ENCODE peak calls at places on chromosomes 5 and 9, in nine cellular contexts. One of them, this sample, is unnamed.

GRCh38 chr9:116002181-116002580 is 151.4 kb upstream of the PAPPA start:
- DNase-seq in fibroblast of the conjunctiva: no peak
- DNase-seq in HTR-8/SVneo: no peak
- DNase-seq in HCEC 1CT: no peak
- DNase-seq in retina: no peak
- DNase-seq in fibroblast of pulmonary artery: no peak
- DNase-seq in IMR-90: no peak
- DNase-seq in NCI-H1092 treated with DMSO at 0.1 percent for 48 hours: no peak
- DNase-seq in hepatocyte: no peak
- DNase-seq in this sample: no peak

GRCh38 chr5:15719784-15720183 is 219.8 kb downstream of the FBXL7 start:
- DNase-seq in HTR-8/SVneo: no peak
- DNase-seq in IMR-90: no peak
- DNase-seq in hepatocyte: no peak
- DNase-seq in retina: no peak
- DNase-seq in fibroblast of pulmonary artery: peak
- DNase-seq in HCEC 1CT: no peak
- DNase-seq in NCI-H1092 treated with DMSO at 0.1 percent for 48 hours: no peak
- DNase-seq in fibroblast of the conjunctiva: no peak
- DNase-seq in this sample: no peak

GRCh38 chr5:141493500-141494422 is 4.9 kb downstream of the PCDHGC5 start:
- DNase-seq in fibroblast of pulmonary artery: peak
- DNase-seq in NCI-H1092 treated with DMSO at 0.1 percent for 48 hours: no peak
- DNase-seq in hepatocyte: no peak
- DNase-seq in retina: peak
- DNase-seq in IMR-90: peak
- DNase-seq in HTR-8/SVneo: no peak
- DNase-seq in HCEC 1CT: no peak
- DNase-seq in fibroblast of the conjunctiva: no peak
- DNase-seq in this sample: no peak

GRCh38 chr5:33997331-33997983 is 10.4 kb downstream of the AMACR start:
- DNase-seq in hepatocyte: peak
- DNase-seq in fibroblast of pulmonary artery: peak
- DNase-seq in IMR-90: peak
- DNase-seq in fibroblast of the conjunctiva: peak
- DNase-seq in HTR-8/SVneo: peak
- DNase-seq in HCEC 1CT: peak
- DNase-seq in retina: peak
- DNase-seq in NCI-H1092 treated with DMSO at 0.1 percent for 48 hours: peak
- DNase-seq in this sample: peak

GRCh38 chr9:137021979-137022619 is 5.9 kb downstream of the ABCA2 start:
- DNase-seq in HTR-8/SVneo: peak
- DNase-seq in fibroblast of pulmonary artery: peak
- DNase-seq in IMR-90: peak
- DNase-seq in retina: no peak
- DNase-seq in HCEC 1CT: peak
- DNase-seq in NCI-H1092 treated with DMSO at 0.1 percent for 48 hours: no peak
- DNase-seq in fibroblast of the conjunctiva: peak
- DNase-seq in hepatocyte: peak
- DNase-seq in this sample: no peak

GRCh38 chr5:144812770-144813169 is 642.1 kb downstream of the KCTD16 start:
- DNase-seq in retina: no peak
- DNase-seq in IMR-90: peak
- DNase-seq in NCI-H1092 treated with DMSO at 0.1 percent for 48 hours: no peak
- DNase-seq in HCEC 1CT: peak
- DNase-seq in fibroblast of pulmonary artery: peak
- DNase-seq in hepatocyte: peak
- DNase-seq in HTR-8/SVneo: peak
- DNase-seq in fibroblast of the conjunctiva: peak
- DNase-seq in this sample: no peak

GRCh38 chr5:92559743-92560142 is 1021.3 kb downstream of the NR2F1-AS1 start:
- DNase-seq in IMR-90: peak
- DNase-seq in retina: no peak
- DNase-seq in fibroblast of pulmonary artery: no peak
- DNase-seq in HCEC 1CT: peak
- DNase-seq in hepatocyte: no peak
- DNase-seq in HTR-8/SVneo: no peak
- DNase-seq in fibroblast of the conjunctiva: peak
- DNase-seq in NCI-H1092 treated with DMSO at 0.1 percent for 48 hours: no peak
- DNase-seq in this sample: no peak

GRCh38 chr9:130995399-130995941 is 13.5 kb upstream of the LAMC3 start:
- DNase-seq in fibroblast of the conjunctiva: peak
- DNase-seq in hepatocyte: peak
- DNase-seq in NCI-H1092 treated with DMSO at 0.1 percent for 48 hours: no peak
- DNase-seq in IMR-90: peak
- DNase-seq in fibroblast of pulmonary artery: peak
- DNase-seq in HTR-8/SVneo: peak
- DNase-seq in retina: peak
- DNase-seq in HCEC 1CT: no peak
- DNase-seq in this sample: no peak

GRCh38 chr5:133041910-133042309 is 9.9 kb upstream of the HSPA4 start:
- DNase-seq in fibroblast of the conjunctiva: peak
- DNase-seq in HCEC 1CT: peak
- DNase-seq in fibroblast of pulmonary artery: peak
- DNase-seq in hepatocyte: no peak
- DNase-seq in HTR-8/SVneo: no peak
- DNase-seq in IMR-90: peak
- DNase-seq in retina: no peak
- DNase-seq in NCI-H1092 treated with DMSO at 0.1 percent for 48 hours: no peak
- DNase-seq in this sample: no peak

GRCh38 chr5:177311361-177311722 is 356 bp downstream of the MXD3 start:
- DNase-seq in HTR-8/SVneo: no peak
- DNase-seq in IMR-90: no peak
- DNase-seq in hepatocyte: no peak
- DNase-seq in fibroblast of pulmonary artery: no peak
- DNase-seq in retina: peak
- DNase-seq in fibroblast of the conjunctiva: no peak
- DNase-seq in HCEC 1CT: no peak
- DNase-seq in NCI-H1092 treated with DMSO at 0.1 percent for 48 hours: no peak
- DNase-seq in this sample: no peak

GRCh38 chr9:14170973-14171596 is 142.9 kb downstream of the NFIB start:
- DNase-seq in fibroblast of the conjunctiva: no peak
- DNase-seq in fibroblast of pulmonary artery: peak
- DNase-seq in HTR-8/SVneo: peak
- DNase-seq in IMR-90: peak
- DNase-seq in retina: no peak
- DNase-seq in hepatocyte: no peak
- DNase-seq in HCEC 1CT: peak
- DNase-seq in NCI-H1092 treated with DMSO at 0.1 percent for 48 hours: no peak
- DNase-seq in this sample: no peak

GRCh38 chr9:132094314-132094791 is 14.7 kb upstream of the MED27 start:
- DNase-seq in fibroblast of pulmonary artery: peak
- DNase-seq in HTR-8/SVneo: no peak
- DNase-seq in retina: no peak
- DNase-seq in IMR-90: peak
- DNase-seq in HCEC 1CT: peak
- DNase-seq in NCI-H1092 treated with DMSO at 0.1 percent for 48 hours: no peak
- DNase-seq in hepatocyte: no peak
- DNase-seq in fibroblast of the conjunctiva: peak
- DNase-seq in this sample: no peak

GRCh38 chr5:54803381-54804025 is 181.9 kb downstream of the ESM1 start:
- DNase-seq in fibroblast of pulmonary artery: peak
- DNase-seq in hepatocyte: no peak
- DNase-seq in NCI-H1092 treated with DMSO at 0.1 percent for 48 hours: no peak
- DNase-seq in HTR-8/SVneo: no peak
- DNase-seq in HCEC 1CT: no peak
- DNase-seq in IMR-90: no peak
- DNase-seq in fibroblast of the conjunctiva: no peak
- DNase-seq in retina: no peak
- DNase-seq in this sample: no peak

GRCh38 chr9:26656003-26656940 is 236.3 kb downstream of the CAAP1 start:
- DNase-seq in HCEC 1CT: peak
- DNase-seq in HTR-8/SVneo: peak
- DNase-seq in fibroblast of the conjunctiva: no peak
- DNase-seq in retina: peak
- DNase-seq in IMR-90: peak
- DNase-seq in hepatocyte: peak
- DNase-seq in fibroblast of pulmonary artery: peak
- DNase-seq in NCI-H1092 treated with DMSO at 0.1 percent for 48 hours: peak
- DNase-seq in this sample: no peak

GRCh38 chr9:106954562-106954961 is 91.6 kb downstream of the ZNF462 start:
- DNase-seq in fibroblast of the conjunctiva: no peak
- DNase-seq in NCI-H1092 treated with DMSO at 0.1 percent for 48 hours: no peak
- DNase-seq in HCEC 1CT: peak
- DNase-seq in IMR-90: no peak
- DNase-seq in hepatocyte: no peak
- DNase-seq in retina: no peak
- DNase-seq in fibroblast of pulmonary artery: peak
- DNase-seq in HTR-8/SVneo: no peak
- DNase-seq in this sample: no peak

GRCh38 chr5:82334856-82335255 is 56.7 kb upstream of the RPS23 start:
- DNase-seq in hepatocyte: peak
- DNase-seq in retina: no peak
- DNase-seq in HCEC 1CT: peak
- DNase-seq in NCI-H1092 treated with DMSO at 0.1 percent for 48 hours: no peak
- DNase-seq in fibroblast of the conjunctiva: no peak
- DNase-seq in HTR-8/SVneo: no peak
- DNase-seq in IMR-90: peak
- DNase-seq in fibroblast of pulmonary artery: peak
- DNase-seq in this sample: no peak

GRCh38 chr5:11273180-11273882 is 512.3 kb upstream of the DAP start:
- DNase-seq in fibroblast of the conjunctiva: no peak
- DNase-seq in NCI-H1092 treated with DMSO at 0.1 percent for 48 hours: no peak
- DNase-seq in retina: no peak
- DNase-seq in IMR-90: no peak
- DNase-seq in hepatocyte: peak
- DNase-seq in fibroblast of pulmonary artery: no peak
- DNase-seq in HCEC 1CT: no peak
- DNase-seq in HTR-8/SVneo: no peak
- DNase-seq in this sample: no peak

GRCh38 chr5:140560227-140560626 is 3.0 kb upstream of the SRA1 start:
- DNase-seq in fibroblast of pulmonary artery: no peak
- DNase-seq in HCEC 1CT: no peak
- DNase-seq in NCI-H1092 treated with DMSO at 0.1 percent for 48 hours: no peak
- DNase-seq in IMR-90: no peak
- DNase-seq in fibroblast of the conjunctiva: no peak
- DNase-seq in HTR-8/SVneo: no peak
- DNase-seq in retina: no peak
- DNase-seq in hepatocyte: no peak
- DNase-seq in this sample: no peak

GRCh38 chr5:139387611-139388197 is 2.0 kb downstream of the MZB1 start:
- DNase-seq in fibroblast of pulmonary artery: no peak
- DNase-seq in NCI-H1092 treated with DMSO at 0.1 percent for 48 hours: no peak
- DNase-seq in retina: no peak
- DNase-seq in HTR-8/SVneo: no peak
- DNase-seq in IMR-90: no peak
- DNase-seq in HCEC 1CT: no peak
- DNase-seq in hepatocyte: no peak
- DNase-seq in fibroblast of the conjunctiva: no peak
- DNase-seq in this sample: no peak

GRCh38 chr9:96109718-96110351 is 192.1 kb downstream of the HSD17B3 start:
- DNase-seq in fibroblast of the conjunctiva: peak
- DNase-seq in retina: no peak
- DNase-seq in IMR-90: peak
- DNase-seq in hepatocyte: no peak
- DNase-seq in fibroblast of pulmonary artery: peak
- DNase-seq in HTR-8/SVneo: no peak
- DNase-seq in NCI-H1092 treated with DMSO at 0.1 percent for 48 hours: no peak
- DNase-seq in HCEC 1CT: peak
- DNase-seq in this sample: no peak

GRCh38 chr5:156920042-156920860 is 42.8 kb downstream of the TIMD4 start:
- DNase-seq in fibroblast of the conjunctiva: no peak
- DNase-seq in IMR-90: no peak
- DNase-seq in retina: no peak
- DNase-seq in HCEC 1CT: no peak
- DNase-seq in hepatocyte: peak
- DNase-seq in fibroblast of pulmonary artery: no peak
- DNase-seq in HTR-8/SVneo: no peak
- DNase-seq in NCI-H1092 treated with DMSO at 0.1 percent for 48 hours: no peak
- DNase-seq in this sample: no peak

GRCh38 chr9:20225841-20226240 is 396.5 kb downstream of the MLLT3 start:
- DNase-seq in HTR-8/SVneo: no peak
- DNase-seq in fibroblast of the conjunctiva: no peak
- DNase-seq in retina: no peak
- DNase-seq in NCI-H1092 treated with DMSO at 0.1 percent for 48 hours: no peak
- DNase-seq in fibroblast of pulmonary artery: no peak
- DNase-seq in IMR-90: no peak
- DNase-seq in hepatocyte: no peak
- DNase-seq in HCEC 1CT: no peak
- DNase-seq in this sample: no peak

GRCh38 chr9:37010180-37010579 is 23.9 kb downstream of the PAX5 start:
- DNase-seq in hepatocyte: no peak
- DNase-seq in IMR-90: no peak
- DNase-seq in retina: no peak
- DNase-seq in fibroblast of the conjunctiva: no peak
- DNase-seq in HCEC 1CT: no peak
- DNase-seq in HTR-8/SVneo: no peak
- DNase-seq in NCI-H1092 treated with DMSO at 0.1 percent for 48 hours: no peak
- DNase-seq in fibroblast of pulmonary artery: no peak
- DNase-seq in this sample: no peak

GRCh38 chr5:7852988-7853387 is 2.1 kb upstream of the CFAP90 start:
- DNase-seq in IMR-90: no peak
- DNase-seq in fibroblast of pulmonary artery: no peak
- DNase-seq in fibroblast of the conjunctiva: no peak
- DNase-seq in HCEC 1CT: no peak
- DNase-seq in HTR-8/SVneo: no peak
- DNase-seq in NCI-H1092 treated with DMSO at 0.1 percent for 48 hours: no peak
- DNase-seq in hepatocyte: no peak
- DNase-seq in retina: no peak
- DNase-seq in this sample: no peak

GRCh38 chr9:131187957-131188356 is 62.6 kb downstream of the NUP214 start:
- DNase-seq in HCEC 1CT: no peak
- DNase-seq in fibroblast of the conjunctiva: no peak
- DNase-seq in NCI-H1092 treated with DMSO at 0.1 percent for 48 hours: no peak
- DNase-seq in retina: no peak
- DNase-seq in hepatocyte: no peak
- DNase-seq in IMR-90: no peak
- DNase-seq in HTR-8/SVneo: no peak
- DNase-seq in fibroblast of pulmonary artery: no peak
- DNase-seq in this sample: no peak

GRCh38 chr5:126777257-126777973 is 479 bp downstream of the LMNB1 start:
- DNase-seq in fibroblast of pulmonary artery: peak
- DNase-seq in NCI-H1092 treated with DMSO at 0.1 percent for 48 hours: peak
- DNase-seq in fibroblast of the conjunctiva: no peak
- DNase-seq in IMR-90: peak
- DNase-seq in HCEC 1CT: peak
- DNase-seq in HTR-8/SVneo: no peak
- DNase-seq in hepatocyte: peak
- DNase-seq in retina: peak
- DNase-seq in this sample: peak

GRCh38 chr9:34087370-34087769 is 38.7 kb upstream of the UBAP2 start:
- DNase-seq in fibroblast of pulmonary artery: no peak
- DNase-seq in fibroblast of the conjunctiva: no peak
- DNase-seq in NCI-H1092 treated with DMSO at 0.1 percent for 48 hours: no peak
- DNase-seq in IMR-90: no peak
- DNase-seq in hepatocyte: no peak
- DNase-seq in retina: no peak
- DNase-seq in HCEC 1CT: no peak
- DNase-seq in HTR-8/SVneo: no peak
- DNase-seq in this sample: no peak

GRCh38 chr5:7422719-7423118 is 26.8 kb downstream of the ADCY2 start:
- DNase-seq in retina: no peak
- DNase-seq in fibroblast of pulmonary artery: no peak
- DNase-seq in NCI-H1092 treated with DMSO at 0.1 percent for 48 hours: no peak
- DNase-seq in HTR-8/SVneo: no peak
- DNase-seq in IMR-90: no peak
- DNase-seq in hepatocyte: no peak
- DNase-seq in HCEC 1CT: no peak
- DNase-seq in fibroblast of the conjunctiva: no peak
- DNase-seq in this sample: no peak

GRCh38 chr9:38713426-38713825 is 6.5 kb downstream of the FAM240B start:
- DNase-seq in NCI-H1092 treated with DMSO at 0.1 percent for 48 hours: no peak
- DNase-seq in IMR-90: peak
- DNase-seq in retina: no peak
- DNase-seq in HTR-8/SVneo: no peak
- DNase-seq in fibroblast of pulmonary artery: peak
- DNase-seq in fibroblast of the conjunctiva: peak
- DNase-seq in hepatocyte: peak
- DNase-seq in HCEC 1CT: no peak
- DNase-seq in this sample: no peak

GRCh38 chr5:82641362-82641988 is 363.3 kb upstream of the RPS23 start:
- DNase-seq in fibroblast of pulmonary artery: peak
- DNase-seq in HCEC 1CT: peak
- DNase-seq in hepatocyte: peak
- DNase-seq in fibroblast of the conjunctiva: peak
- DNase-seq in NCI-H1092 treated with DMSO at 0.1 percent for 48 hours: peak
- DNase-seq in IMR-90: peak
- DNase-seq in retina: peak
- DNase-seq in HTR-8/SVneo: peak
- DNase-seq in this sample: no peak